ENCODE peak calls at places on chromosomes 16 and 17, in eight cellular contexts. V is cardiac muscle cell; I is body of pancreas; H is left ventricle myocardium inferior; A is sigmoid colon; G is IMR-90; L is CD8-positive, alpha-beta T cell; X is Peyer's patch. T is an unnamed sample. For H3K4me1, the result is how much of the 10 kb centered on the place peaks cover.

GRCh38 chr17:79633937-79634813 is 23.3 kb upstream of the RBFOX3 start:
- DNase-seq in L (no peak), I (no peak), G (no peak), X (peak), H (peak), A (peak), V (no peak), T (no peak)

GRCh38 chr17:43880420-43880991 is 26.8 kb downstream of the MPP2 start:
- DNase-seq in L (peak), A (no peak), G (no peak), I (peak), V (peak), H (no peak), X (peak), T (no peak)

GRCh38 chr16:85398688-85399582 is 214.2 kb upstream of the GSE1 start:
- DNase-seq in I (no peak), A (peak), X (no peak), G (no peak), V (no peak), L (no peak), H (peak), T (no peak)

GRCh38 chr16:2022723-2023097 is 3.1 kb downstream of the NPW start:
- DNase-seq in H (no peak), A (no peak), V (peak), I (peak), X (no peak), L (no peak), G (peak), T (no peak)

GRCh38 chr16:70588565-70588964 is 57.8 kb upstream of the IL34 start:
- DNase-seq in L (no peak), A (no peak), X (no peak), G (peak), I (no peak), V (no peak), H (no peak), T (no peak)

GRCh38 chr17:4444782-4445473 is 11.2 kb downstream of the SPNS3 start:
- DNase-seq in L (no peak), A (no peak), I (peak), V (no peak), G (no peak), X (peak), H (peak), T (peak)

GRCh38 chr17:55632893-55633292 is 89.8 kb downstream of the TMEM100 start:
- DNase-seq in G (no peak), L (no peak), I (no peak), X (no peak), H (no peak), A (no peak), V (no peak), T (no peak)

GRCh38 chr17:7479389-7480192 is at the start of gene ZBTB4:
- DNase-seq in I (peak), H (peak), V (peak), G (peak), L (peak), X (peak), A (peak), T (no peak)

GRCh38 chr16:75106351-75107274 is 10.0 kb downstream of the LDHD start:
- DNase-seq in H (no peak), A (peak), I (no peak), G (no peak), X (no peak), V (no peak), L (no peak), T (no peak)

GRCh38 chr17:50507871-50508572 is at the start of gene MYCBPAP:
- DNase-seq in L (peak), A (peak), X (peak), G (peak), I (peak), H (peak), V (peak), T (peak)

GRCh38 chr17:80146121-80147034 is 550 bp downstream of the EIF4A3 start:
- DNase-seq in G (peak), X (peak), A (peak), L (peak), V (peak), H (no peak), I (peak), T (peak)

GRCh38 chr16:72612718-72613117 is 435.2 kb downstream of the ZFHX3 start:
- DNase-seq in I (no peak), H (no peak), V (no peak), X (no peak), G (no peak), A (no peak), L (no peak), T (no peak)

GRCh38 chr17:79182176-79183160 is 107.8 kb downstream of the ENGASE start:
- DNase-seq in G (no peak), H (no peak), L (no peak), A (no peak), X (no peak), V (no peak), I (no peak), T (no peak)

GRCh38 chr17:71933306-71933705 is 187.5 kb upstream of the SOX9 start:
- DNase-seq in H (no peak), I (no peak), V (no peak), G (no peak), A (no peak), X (no peak), L (no peak), T (no peak)

GRCh38 chr16:85422374-85423185 is 190.5 kb upstream of the GSE1 start:
- DNase-seq in A (peak), G (no peak), X (peak), I (peak), V (peak), H (peak), L (no peak), T (peak)

GRCh38 chr17:68993112-68993511 is 37.9 kb upstream of the ABCA8 start:
- DNase-seq in I (no peak), X (no peak), V (no peak), A (no peak), G (peak), L (no peak), H (no peak), T (no peak)

GRCh38 chr17:57600092-57600491 is 145.0 kb downstream of the CCDC182 start:
- DNase-seq in L (peak), I (no peak), H (no peak), X (no peak), V (no peak), A (no peak), G (no peak), T (no peak)

GRCh38 chr16:67357561-67357960 is 30.9 kb downstream of the LRRC36 start:
- DNase-seq in I (no peak), G (no peak), V (no peak), H (no peak), L (no peak), X (no peak), A (no peak), T (peak)

GRCh38 chr16:35525979-35526590 is 2066.7 kb downstream of the TP53TG3F start:
- DNase-seq in I (no peak), A (no peak), L (no peak), X (no peak), H (no peak), G (no peak), V (no peak), T (no peak)

GRCh38 chr17:2393184-2393953 is 7.5 kb downstream of the MNT start:
- DNase-seq in G (peak), V (peak), I (peak), X (peak), L (peak), H (peak), A (peak), T (peak)

GRCh38 chr17:48637323-48638260 is 11.4 kb upstream of the HOXB9 start:
- DNase-seq in A (peak), G (peak), H (no peak), L (no peak), V (no peak), I (no peak), X (peak), T (no peak)

GRCh38 chr17:40872416-40872815 is 5.4 kb upstream of the KRT12 start:
- DNase-seq in A (no peak), H (no peak), V (no peak), L (no peak), I (no peak), X (no peak), G (peak), T (no peak)

GRCh38 chr16:75267631-75268264 is 16.3 kb upstream of the BCAR1 start:
- DNase-seq in I (peak), X (peak), A (peak), V (peak), H (peak), G (peak), L (no peak), T (peak)

GRCh38 chr17:2796164-2797140 is at the start of gene RAP1GAP2:
- DNase-seq in X (peak), A (peak), G (no peak), V (no peak), L (peak), I (peak), H (peak), T (peak)

GRCh38 chr17:83076930-83077329 is 2.5 kb upstream of the METRNL start:
- DNase-seq in X (no peak), V (no peak), L (no peak), A (no peak), G (no peak), H (no peak), I (peak), T (no peak)

GRCh38 chr17:82303944-82304808 is 13.2 kb downstream of the CD7 start:
- DNase-seq in V (peak), H (no peak), A (no peak), L (peak), I (no peak), X (no peak), G (no peak), T (no peak)

GRCh38 chr17:29384901-29385300 is 5.3 kb upstream of the TAOK1 start:
- DNase-seq in G (no peak), I (no peak), L (no peak), A (no peak), X (no peak), H (no peak), V (no peak), T (no peak)

GRCh38 chr16:13866073-13866472 is 53.9 kb upstream of the ERCC4 start:
- DNase-seq in A (peak), G (peak), V (peak), X (peak), I (peak), L (peak), H (peak), T (peak)

GRCh38 chr17:60171753-60172079 is 21.9 kb downstream of the CA4 start:
- DNase-seq in L (no peak), A (no peak), I (no peak), X (no peak), G (no peak), H (no peak), V (no peak), T (no peak)

GRCh38 chr17:75542728-75543336 is 17.3 kb downstream of the LLGL2 start:
- DNase-seq in V (no peak), X (no peak), I (no peak), A (no peak), L (no peak), H (no peak), G (no peak), T (no peak)

GRCh38 chr17:48627625-48628510 is 1.7 kb upstream of the HOXB9 start:
- DNase-seq in I (no peak), L (no peak), V (no peak), G (no peak), X (peak), H (no peak), A (no peak), T (no peak)

GRCh38 chr17:33145941-33146340 is 147.2 kb downstream of the ASIC2 start:
- DNase-seq in H (no peak), V (no peak), I (no peak), A (no peak), X (no peak), G (no peak), L (no peak), T (no peak)

GRCh38 chr16:19105891-19106624 is 7.7 kb upstream of the ITPRIPL2 start:
- DNase-seq in I (no peak), L (no peak), V (no peak), A (no peak), H (peak), G (peak), X (no peak), T (no peak)

GRCh38 chr17:56762988-56763387 is 70.7 kb downstream of the C17orf67 start:
- DNase-seq in L (no peak), H (no peak), A (no peak), V (no peak), I (no peak), G (no peak), X (no peak), T (no peak)

GRCh38 chr16:30142672-30143346 is 19.8 kb upstream of the MAPK3 start:
- DNase-seq in G (no peak), H (no peak), L (peak), I (no peak), X (no peak), V (no peak), A (no peak), T (no peak)

GRCh38 chr16:24685539-24686432 is 43.7 kb upstream of the TNRC6A start:
- DNase-seq in H (peak), G (peak), A (peak), X (no peak), L (no peak), I (peak), V (peak), T (no peak)

GRCh38 chr17:1047177-1047885 is 50.4 kb downstream of the TIMM22 start:
- DNase-seq in L (no peak), G (peak), I (no peak), X (no peak), A (peak), H (peak), V (peak), T (no peak)
- H3K27ac ChIP-seq in L (no peak), G (peak), I (no peak), X (peak), A (peak), H (peak), V (peak), T (peak)

GRCh38 chr16:27171584-27171983 is 31.7 kb upstream of the KDM8 start:
- DNase-seq in H (no peak), L (no peak), A (no peak), I (no peak), X (no peak), V (no peak), G (no peak), T (no peak)
- H3K4me1 ChIP-seq in H (under half), L (half or more), A (under half), I (under half), X (under half), V (under half), G (under half), T (under half)

DNA sequence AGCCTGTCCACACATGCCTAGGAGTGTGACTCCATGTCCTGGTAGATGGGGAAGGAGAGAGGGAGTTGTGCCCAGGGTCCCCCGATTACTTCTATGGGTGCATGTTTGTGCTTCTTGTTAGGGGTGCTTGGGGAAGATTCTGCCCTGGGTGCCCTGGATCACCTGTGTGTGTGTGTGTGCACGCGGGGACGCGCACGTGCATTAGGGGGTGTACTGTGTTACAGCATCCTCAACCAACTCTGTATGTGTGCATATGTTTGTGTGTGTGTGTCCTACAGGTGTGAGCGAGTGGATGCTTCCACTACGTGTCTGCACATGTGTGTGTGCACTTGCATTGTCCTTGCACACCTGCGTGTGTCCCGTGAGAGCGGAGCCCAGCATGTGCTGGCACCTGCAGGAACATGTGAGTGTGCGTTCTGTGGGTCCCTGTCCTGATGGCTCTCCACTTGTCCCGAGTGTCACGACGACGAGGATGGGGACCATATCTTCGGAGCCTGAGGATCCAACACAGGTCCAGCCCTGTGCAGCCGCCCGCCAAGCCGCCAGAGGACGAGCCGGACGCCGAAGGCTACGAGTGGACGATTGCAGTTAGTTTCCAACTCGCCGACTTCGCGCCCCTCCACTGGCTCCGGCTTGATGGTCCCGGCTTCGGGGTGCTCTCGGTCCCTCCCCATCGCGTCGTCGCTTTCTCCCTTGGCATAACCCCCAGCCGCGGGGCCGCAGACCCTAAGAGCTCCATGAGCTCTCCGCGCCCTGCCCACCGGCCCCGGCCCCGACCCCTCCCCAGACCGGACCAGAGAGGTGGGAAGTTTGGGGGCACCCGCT is 6.0 kb upstream of the TBC1D3B start:
- DNase-seq in V (peak), X (no peak), L (no peak), A (no peak), G (no peak), H (no peak), I (peak), T (no peak)
- TF ChIP-seq CTCF in V (no peak), X (no peak), L (no peak), A (no peak), G (no peak), H (no peak), I (no peak), T (no peak)

DNA sequence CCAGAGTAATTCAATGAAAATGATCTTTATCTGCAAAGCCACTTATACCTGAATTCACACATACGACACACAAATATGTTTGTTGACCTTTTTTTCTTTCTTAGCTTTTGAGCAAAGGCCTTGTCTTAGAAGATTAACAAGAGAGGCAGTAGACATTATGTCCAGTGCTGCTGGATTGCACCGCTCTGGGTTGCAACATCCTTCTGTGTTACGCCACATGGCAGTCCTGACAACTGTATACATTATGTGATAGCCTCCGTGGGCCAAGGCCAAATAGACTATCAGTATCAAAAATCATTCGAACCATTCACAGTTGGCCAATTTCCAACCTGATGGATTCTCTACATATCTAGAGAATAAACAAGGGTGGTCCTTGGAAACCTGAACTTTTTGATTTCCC is 173.2 kb upstream of the GOT2 start:
- DNase-seq in L (no peak), X (no peak), H (no peak), V (no peak), I (no peak), A (no peak), G (no peak), T (no peak)
- H3K27ac ChIP-seq in L (no peak), X (no peak), H (no peak), V (no peak), I (no peak), A (no peak), G (no peak), T (no peak)

GRCh38 chr16:12064291-12064690 is 87.8 kb downstream of the SNX29 start:
- DNase-seq in I (no peak), L (no peak), A (no peak), V (no peak), X (no peak), H (no peak), G (no peak), T (no peak)

GRCh38 chr16:12062343-12063003 is 85.9 kb downstream of the SNX29 start:
- DNase-seq in V (no peak), X (no peak), I (peak), L (no peak), A (peak), G (peak), H (peak), T (peak)

GRCh38 chr16:12063004-12063395 is 86.5 kb downstream of the SNX29 start:
- DNase-seq in X (no peak), H (no peak), A (no peak), I (no peak), L (no peak), V (no peak), G (no peak), T (no peak)

GRCh38 chr16:12061336-12062055 is 85.0 kb downstream of the SNX29 start:
- DNase-seq in H (no peak), A (no peak), X (no peak), V (no peak), I (no peak), G (peak), L (no peak), T (no peak)

GRCh38 chr16:12063435-12063834 is 86.9 kb downstream of the SNX29 start:
- DNase-seq in H (no peak), V (no peak), G (no peak), L (no peak), X (no peak), A (no peak), I (no peak), T (no peak)
- H3K4me1 ChIP-seq in H (under half), V (under half), G (under half), L (under half), X (under half), A (under half), I (under half), T (under half)

GRCh38 chr17:67379251-67379630 is 2.2 kb downstream of the PITPNC1 start:
- DNase-seq in L (no peak), X (no peak), A (no peak), V (no peak), H (no peak), G (no peak), I (no peak), T (no peak)

GRCh38 chr17:67376509-67376891 is 581 bp upstream of the PITPNC1 start:
- DNase-seq in A (peak), L (no peak), I (peak), X (no peak), G (peak), H (no peak), V (peak), T (no peak)

GRCh38 chr17:67378444-67379250 is 1.6 kb downstream of the PITPNC1 start:
- DNase-seq in X (peak), H (peak), A (peak), L (peak), I (peak), V (peak), G (peak), T (peak)

GRCh38 chr17:67376892-67377726 is at the start of gene PITPNC1:
- DNase-seq in G (peak), I (peak), X (peak), L (peak), A (peak), V (peak), H (peak), T (peak)

GRCh38 chr17:67377727-67378443 is 804 bp downstream of the PITPNC1 start:
- DNase-seq in G (peak), H (peak), I (peak), A (peak), L (peak), V (peak), X (peak), T (peak)
- TF ChIP-seq CTCF in G (peak), H (peak), I (peak), A (no peak), L (no peak), V (peak), X (no peak), T (no peak)

GRCh38 chr16:325375-326155 is 27.0 kb downstream of the AXIN1 start:
- DNase-seq in L (no peak), I (no peak), H (no peak), X (peak), V (no peak), A (no peak), G (no peak), T (no peak)
- H3K27ac ChIP-seq in L (peak), I (peak), H (peak), X (peak), V (no peak), A (no peak), G (no peak), T (no peak)

GRCh38 chr17:77442976-77443742 is 302.4 kb downstream of the SEC14L1 start:
- DNase-seq in A (no peak), H (no peak), L (no peak), V (no peak), X (no peak), I (no peak), G (no peak), T (no peak)
- H3K4me1 ChIP-seq in A (half or more), H (half or more), L (half or more), V (under half), X (under half), I (under half), G (under half), T (under half)

GRCh38 chr17:27293898-27294688 is at the start of gene WSB1:
- DNase-seq in A (peak), I (peak), X (peak), G (peak), V (peak), L (peak), H (peak), T (peak)
- TF ChIP-seq CTCF in A (no peak), I (no peak), X (no peak), G (peak), V (no peak), L (no peak), H (no peak), T (no peak)

GRCh38 chr16:21264226-21265036 is 13.7 kb downstream of the CRYM start:
- DNase-seq in A (no peak), X (no peak), G (no peak), H (peak), I (no peak), L (no peak), V (no peak), T (no peak)

GRCh38 chr16:21263640-21264211 is 14.4 kb downstream of the CRYM start:
- DNase-seq in H (no peak), L (no peak), I (no peak), X (no peak), A (no peak), V (no peak), G (peak), T (no peak)

GRCh38 chr16:21260870-21261791 is 17.0 kb downstream of the CRYM start:
- DNase-seq in L (no peak), G (peak), I (peak), V (no peak), X (peak), H (no peak), A (no peak), T (no peak)

GRCh38 chr16:21265104-21265825 is 12.8 kb downstream of the CRYM start:
- DNase-seq in X (no peak), V (no peak), H (peak), A (no peak), G (no peak), L (no peak), I (no peak), T (no peak)

GRCh38 chr16:21262779-21263639 is 15.1 kb downstream of the CRYM start:
- DNase-seq in G (no peak), V (no peak), H (no peak), I (no peak), X (no peak), L (no peak), A (no peak), T (no peak)
- H3K27ac ChIP-seq in G (no peak), V (no peak), H (peak), I (no peak), X (no peak), L (no peak), A (no peak), T (no peak)